ENCODE peak calls at places on chromosomes 11 and 22, in six cellular contexts. Y is prostate gland, C is mammary epithelial cell, D is brain microvascular endothelial cell, T is aorta, J is colonic mucosa. X is an unnamed sample.

GRCh38 chr11:83220279-83220678 is 26.8 kb downstream of the ANKRD42 start:
- DNase-seq in Y (no peak), T (no peak), C (no peak), D (no peak), J (no peak), X (no peak)

GRCh38 chr22:37166675-37167066 is 17.0 kb upstream of the IL2RB start:
- DNase-seq in C (peak; percentile 53), Y (peak; percentile 80), D (peak; percentile 59), J (peak; percentile 91), T (peak; percentile 92), X (peak; percentile 90)

GRCh38 chr22:45446216-45446615 is 32.7 kb downstream of the RIBC2 start:
- DNase-seq in J (no peak), D (no peak), T (no peak), Y (no peak), C (no peak), X (no peak)

GRCh38 chr11:133860151-133860550 is 14.8 kb upstream of the SPATA19 start:
- DNase-seq in J (no peak), T (no peak), Y (no peak), D (no peak), C (no peak), X (no peak)

GRCh38 chr11:92376680-92377079 is 152.1 kb downstream of the FAT3 start:
- DNase-seq in D (no peak), Y (no peak), C (no peak), T (no peak), J (no peak), X (no peak)

GRCh38 chr11:128757235-128757711 is 63.4 kb downstream of the FLI1 start:
- DNase-seq in C (peak; percentile 29), T (peak; percentile 60), D (peak; percentile 77), J (peak; percentile 43), Y (no peak), X (peak; percentile 39)

GRCh38 chr11:3205261-3206127 is 13.1 kb downstream of the MRGPRG start:
- DNase-seq in D (no peak), C (no peak), T (peak; percentile 17), Y (no peak), J (no peak), X (no peak)

GRCh38 chr11:12792590-12792989 is 118.4 kb downstream of the TEAD1 start:
- DNase-seq in Y (no peak), J (no peak), C (peak; percentile 68), D (no peak), T (no peak), X (no peak)

GRCh38 chr11:125085301-125086081 is 22.4 kb downstream of the SLC37A2 start:
- DNase-seq in T (no peak), J (no peak), D (no peak), C (no peak), Y (no peak), X (no peak)

GRCh38 chr11:32381149-32381548 is 54.2 kb downstream of the WT1 start:
- DNase-seq in D (no peak), Y (no peak), T (no peak), J (no peak), C (no peak), X (no peak)

GRCh38 chr11:118015385-118015841 is 29.2 kb downstream of the IL10RA start:
- DNase-seq in C (no peak), J (no peak), T (no peak), D (no peak), Y (no peak), X (no peak)

GRCh38 chr22:50641696-50642607 is 14.0 kb upstream of the ARSA start:
- DNase-seq in D (peak; percentile 16), J (no peak), Y (no peak), C (no peak), T (no peak), X (no peak)

GRCh38 chr11:67119577-67120391 is 721 bp downstream of the KDM2A start:
- DNase-seq in C (peak; percentile 20), T (no peak), D (no peak), Y (peak; percentile 17), J (peak; percentile 61), X (peak; percentile 30)

GRCh38 chr11:76237914-76238313 is 31.6 kb upstream of the WNT11 start:
- DNase-seq in C (no peak), T (no peak), J (peak; percentile 26), D (no peak), Y (no peak), X (no peak)

GRCh38 chr11:108199446-108200321 is 22.8 kb downstream of the NPAT start:
- DNase-seq in T (no peak), J (no peak), Y (no peak), D (peak; percentile 30), C (peak; percentile 97), X (no peak)

GRCh38 chr11:34149786-34150185 is 44.4 kb downstream of the NAT10 start:
- DNase-seq in J (no peak), D (no peak), Y (no peak), C (no peak), T (no peak), X (no peak)

GRCh38 chr22:31695423-31695822 is 33.4 kb upstream of the PISD start:
- DNase-seq in J (no peak), Y (no peak), T (no peak), D (no peak), C (no peak), X (no peak)
- H3K36me3 ChIP-seq in J (peaks cover 16% of the 10 kb centered on the region), Y (no peaks in the 10 kb centered on the region), T (peaks cover 3% of the 10 kb centered on the region), D (peaks cover 7% of the 10 kb centered on the region), C (peaks cover 17% of the 10 kb centered on the region), X (peaks cover 94% of the 10 kb centered on the region)

GRCh38 chr11:116882386-116882785 is 45.0 kb upstream of the APOA1 start:
- DNase-seq in T (no peak), C (peak; percentile 84), J (no peak), D (peak; percentile 40), Y (no peak), X (no peak)

GRCh38 chr11:116876656-116877055 is 39.2 kb upstream of the APOA1 start:
- DNase-seq in D (no peak), Y (no peak), C (no peak), J (no peak), T (no peak), X (no peak)

GRCh38 chr11:116875194-116875593 is 37.8 kb upstream of the APOA1 start:
- DNase-seq in D (no peak), Y (no peak), T (no peak), J (no peak), C (no peak), X (no peak)

GRCh38 chr11:116881153-116881552 is 43.7 kb upstream of the APOA1 start:
- DNase-seq in D (no peak), C (no peak), J (no peak), Y (no peak), T (no peak), X (no peak)

DNA sequence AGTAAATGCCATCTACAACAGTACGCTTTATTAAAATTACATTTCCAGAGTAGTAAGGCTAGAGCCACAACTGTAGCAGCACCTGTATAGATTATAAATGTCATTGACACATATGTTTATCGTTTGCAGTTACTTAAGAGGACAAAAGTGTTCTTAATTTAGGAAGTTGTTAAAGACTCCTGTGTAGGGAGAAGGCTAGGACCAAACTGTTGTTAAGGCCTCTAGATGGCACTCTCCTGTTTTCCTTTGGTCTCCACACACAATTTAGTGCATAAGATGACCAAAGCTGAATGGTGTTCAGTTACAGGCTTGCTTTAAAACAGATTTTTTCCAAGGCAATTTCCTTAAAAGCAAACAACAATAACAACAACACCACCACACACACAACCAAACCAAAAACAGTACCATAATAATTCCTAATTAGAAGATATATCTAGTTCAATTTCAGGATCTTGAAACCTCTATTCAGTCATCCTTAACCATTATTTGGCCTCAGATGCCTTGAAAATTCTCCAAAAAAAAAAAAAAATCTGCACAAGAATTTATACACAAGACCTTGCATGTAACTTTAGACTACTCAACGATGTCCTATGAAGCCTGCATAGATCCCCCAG is 42.5 kb upstream of the APOA1 start:
- DNase-seq in Y (peak; percentile 26), D (peak; percentile 67), C (peak; percentile 58), T (no peak), J (no peak), X (no peak)
- H3K36me3 ChIP-seq in Y (no peaks in the 10 kb centered on the region), D (no peaks in the 10 kb centered on the region), C (peaks cover 3% of the 10 kb centered on the region), T (no peaks in the 10 kb centered on the region), J (no peaks in the 10 kb centered on the region), X (peaks cover 4% of the 10 kb centered on the region)

GRCh38 chr11:10761085-10761698 is 10.1 kb downstream of the CTR9 start:
- DNase-seq in Y (no peak), J (no peak), T (no peak), C (no peak), D (no peak), X (no peak)
- H3K36me3 ChIP-seq in Y (no peaks in the 10 kb centered on the region), J (peaks cover 14% of the 10 kb centered on the region), T (peaks cover 8% of the 10 kb centered on the region), C (peaks cover 46% of the 10 kb centered on the region), D (peaks cover 46% of the 10 kb centered on the region), X (peaks cover 81% of the 10 kb centered on the region)

DNA sequence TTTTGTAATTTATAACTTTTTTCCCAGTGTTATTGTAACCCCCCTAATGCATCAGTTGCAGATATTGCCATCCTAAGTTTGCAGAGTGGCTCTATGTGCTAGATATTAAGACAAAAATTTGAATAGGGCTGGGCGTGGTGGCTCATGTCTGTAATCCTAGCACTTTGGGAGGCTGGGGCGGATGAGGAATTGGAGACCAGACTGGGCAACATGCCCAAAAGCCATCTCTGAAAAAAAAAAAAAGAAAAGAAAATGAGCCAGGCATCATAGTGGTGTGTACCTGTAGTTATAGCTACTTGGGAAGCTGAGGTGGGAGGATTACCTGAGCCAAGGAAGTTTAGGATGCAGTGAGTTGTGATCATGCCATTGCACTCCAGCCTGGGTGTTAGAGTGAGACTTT is 50.1 kb upstream of the MUC15 start:
- DNase-seq in D (no peak), Y (no peak), J (no peak), T (no peak), C (peak; percentile 44), X (no peak)
- H3K36me3 ChIP-seq in D (no peaks in the 10 kb centered on the region), Y (no peaks in the 10 kb centered on the region), J (no peaks in the 10 kb centered on the region), T (no peaks in the 10 kb centered on the region), C (no peaks in the 10 kb centered on the region), X (no peaks in the 10 kb centered on the region)

DNA sequence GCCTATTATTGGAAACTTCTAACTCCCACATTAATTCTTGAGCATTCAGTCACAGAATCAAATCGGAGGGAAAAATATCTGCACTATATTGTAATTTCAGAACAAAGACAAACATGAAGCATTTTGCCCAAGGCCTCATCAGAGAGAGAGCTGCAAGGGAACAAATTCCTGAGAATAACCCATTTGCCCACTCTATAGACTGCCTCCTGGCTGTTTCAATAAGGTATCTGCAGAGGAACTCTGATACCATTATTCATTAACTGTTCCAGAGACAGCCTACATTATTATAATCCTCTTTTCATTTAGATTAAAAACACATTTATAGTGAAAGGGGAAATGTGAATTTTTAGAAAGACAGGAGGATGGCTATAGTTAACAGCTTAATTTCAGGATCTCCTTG is 663.9 kb downstream of the DLG2 start:
- DNase-seq in J (no peak), D (peak; percentile 17), C (no peak), T (no peak), Y (no peak), X (no peak)
- H3K36me3 ChIP-seq in J (no peaks in the 10 kb centered on the region), D (no peaks in the 10 kb centered on the region), C (no peaks in the 10 kb centered on the region), T (no peaks in the 10 kb centered on the region), Y (no peaks in the 10 kb centered on the region), X (no peaks in the 10 kb centered on the region)

GRCh38 chr11:69664901-69665300 is 10.3 kb downstream of the LTO1 start:
- DNase-seq in D (no peak), J (no peak), T (no peak), C (no peak), Y (no peak), X (peak; percentile 41)
- H3K36me3 ChIP-seq in D (peaks cover 10% of the 10 kb centered on the region), J (no peaks in the 10 kb centered on the region), T (peaks cover 2% of the 10 kb centered on the region), C (no peaks in the 10 kb centered on the region), Y (no peaks in the 10 kb centered on the region), X (peaks cover 91% of the 10 kb centered on the region)

DNA sequence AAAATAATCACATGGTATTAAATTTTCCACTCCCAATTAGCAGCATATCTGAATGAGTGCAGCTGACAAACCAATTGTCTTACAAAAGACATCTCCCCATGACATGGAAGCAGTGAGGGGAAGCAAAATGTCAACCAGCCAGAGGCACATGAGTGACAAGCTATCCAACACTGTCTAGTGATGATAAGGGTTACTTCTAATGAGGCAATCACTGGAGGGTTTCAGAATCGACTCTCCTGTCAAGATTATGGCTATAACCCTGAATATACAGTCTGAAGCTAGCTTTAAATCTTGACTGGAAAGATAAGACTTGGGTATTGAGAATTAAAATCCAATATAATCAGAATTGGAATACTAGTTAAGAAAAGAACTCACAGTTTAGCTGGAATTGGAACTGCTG is 50.3 kb downstream of the AMBRA1 start:
- DNase-seq in D (no peak), Y (no peak), C (no peak), J (no peak), T (no peak), X (no peak)
- H3K36me3 ChIP-seq in D (peaks cover 33% of the 10 kb centered on the region), Y (no peaks in the 10 kb centered on the region), C (peaks cover 12% of the 10 kb centered on the region), J (peaks cover 8% of the 10 kb centered on the region), T (peaks cover 6% of the 10 kb centered on the region), X (peaks cover 59% of the 10 kb centered on the region)